ENCODE peak calls at places on chromosomes 12 and 14, in four cellular contexts. F, I, O and S are unnamed samples. For H3K4me1, the result is how much of the 10 kb centered on the place peaks cover.

GRCh38 chr12:13539051-13539450 is 342.5 kb downstream of the EMP1 start:
- DNase-seq in F (peak), O (no peak), I (no peak), S (no peak)

GRCh38 chr12:7989827-7990491 is 42.6 kb upstream of the FOXJ2 start:
- DNase-seq in I (no peak), O (no peak), F (no peak), S (no peak)

GRCh38 chr14:101121399-101122113 is 218.0 kb upstream of the RTL1 start:
- DNase-seq in I (no peak), F (no peak), O (no peak), S (no peak)

GRCh38 chr14:28666961-28667360 is 99.6 kb upstream of the FOXG1 start:
- DNase-seq in O (no peak), I (no peak), F (no peak), S (no peak)

GRCh38 chr12:46491548-46491947 is 119.0 kb upstream of the SLC38A2 start:
- DNase-seq in O (no peak), F (no peak), I (no peak), S (no peak)

GRCh38 chr14:92717571-92718042 is 30.8 kb downstream of the LGMN start:
- DNase-seq in O (no peak), I (peak), F (no peak), S (no peak)

GRCh38 chr14:22227084-22227483 is 361.9 kb downstream of the DAD1 start:
- DNase-seq in O (no peak), F (no peak), I (no peak), S (no peak)

GRCh38 chr14:75147423-75148071 is 20.7 kb upstream of the NEK9 start:
- DNase-seq in I (peak), F (peak), O (peak), S (peak)

GRCh38 chr12:17459214-17459613 is 630.8 kb downstream of the RERGL start:
- DNase-seq in O (no peak), I (no peak), F (no peak), S (no peak)

GRCh38 chr12:118219772-118220171 is 83.8 kb downstream of the PEBP1 start:
- DNase-seq in O (no peak), F (no peak), I (no peak), S (no peak)

GRCh38 chr12:91931110-91931509 is 214.5 kb downstream of the BTG1 start:
- DNase-seq in F (peak), I (peak), O (no peak), S (no peak)

GRCh38 chr12:113766880-113767878 is 198.9 kb downstream of the RBM19 start:
- DNase-seq in I (peak), F (peak), O (peak), S (peak)

GRCh38 chr14:67569651-67570290 is 30.3 kb downstream of the PIGH start:
- DNase-seq in I (no peak), F (no peak), O (no peak), S (no peak)

GRCh38 chr14:77324816-77325745 is 4.2 kb downstream of the GSTZ1 start:
- DNase-seq in F (no peak), I (no peak), O (no peak), S (no peak)

GRCh38 chr14:79136437-79137430 is 966.6 kb downstream of the NRXN3 start:
- DNase-seq in F (no peak), I (no peak), O (peak), S (no peak)

GRCh38 chr12:46089414-46090162 is 99.2 kb upstream of the SCAF11 start:
- DNase-seq in I (peak), F (no peak), O (no peak), S (no peak)

GRCh38 chr14:102785598-102785963 is 8.3 kb downstream of the TRAF3 start:
- DNase-seq in O (no peak), F (no peak), I (no peak), S (peak)

GRCh38 chr14:24057271-24057670 is 5.5 kb downstream of the CARMIL3 start:
- DNase-seq in F (no peak), I (no peak), O (no peak), S (no peak)

GRCh38 chr12:48442191-48442828 is 30.0 kb upstream of the ANP32D start:
- DNase-seq in I (no peak), F (no peak), O (peak), S (peak)

GRCh38 chr14:91219505-91220389 is 24.8 kb downstream of the GPR68 start:
- DNase-seq in O (no peak), I (no peak), F (no peak), S (no peak)
- H3K4me3 ChIP-seq in O (no peak), I (no peak), F (no peak), S (no peak)

GRCh38 chr14:68962681-68963080 is 16.4 kb downstream of the ACTN1 start:
- DNase-seq in I (no peak), O (peak), F (no peak), S (no peak)
- H3K4me1 ChIP-seq in I (half or more), O (under half), F (half or more), S (half or more)

GRCh38 chr12:110343921-110344555 is 59.5 kb downstream of the ANAPC7 start:
- DNase-seq in F (no peak), O (no peak), I (no peak), S (no peak)

GRCh38 chr12:110343114-110343513 is 60.4 kb downstream of the ANAPC7 start:
- DNase-seq in O (no peak), I (no peak), F (no peak), S (no peak)

GRCh38 chr12:110344657-110345056 is 58.9 kb downstream of the ANAPC7 start:
- DNase-seq in I (no peak), O (no peak), F (no peak), S (no peak)

GRCh38 chr12:110345963-110346362 is 57.5 kb downstream of the ANAPC7 start:
- DNase-seq in F (no peak), O (no peak), I (no peak), S (no peak)

DNA sequence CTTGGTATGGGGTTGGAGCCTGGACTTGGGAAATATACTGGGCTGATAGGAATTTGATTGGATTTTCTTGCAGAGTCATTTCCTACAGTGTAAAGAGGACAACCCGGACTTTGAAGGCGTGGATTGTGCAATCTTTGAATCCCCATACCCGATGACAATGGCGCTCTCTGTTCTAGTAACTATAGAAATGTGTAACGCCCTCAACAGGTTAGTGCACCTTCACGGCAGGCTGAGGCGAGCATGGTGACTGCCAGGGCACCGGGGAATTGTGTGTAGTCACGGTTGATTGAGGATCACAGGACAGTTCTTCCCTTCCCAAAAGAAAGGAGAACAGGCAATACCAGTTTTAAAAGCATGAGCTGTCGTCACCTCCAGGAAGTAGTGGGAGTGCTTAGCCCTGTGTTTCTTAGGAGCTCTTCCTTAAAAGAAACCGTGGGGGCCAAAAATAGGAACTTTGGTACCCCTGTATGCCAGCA is 58.3 kb downstream of the ANAPC7 start:
- DNase-seq in F (peak), O (no peak), I (peak), S (no peak)
- TF ChIP-seq CTCF in F (no peak), O (no peak), I (no peak), S (no peak)

DNA sequence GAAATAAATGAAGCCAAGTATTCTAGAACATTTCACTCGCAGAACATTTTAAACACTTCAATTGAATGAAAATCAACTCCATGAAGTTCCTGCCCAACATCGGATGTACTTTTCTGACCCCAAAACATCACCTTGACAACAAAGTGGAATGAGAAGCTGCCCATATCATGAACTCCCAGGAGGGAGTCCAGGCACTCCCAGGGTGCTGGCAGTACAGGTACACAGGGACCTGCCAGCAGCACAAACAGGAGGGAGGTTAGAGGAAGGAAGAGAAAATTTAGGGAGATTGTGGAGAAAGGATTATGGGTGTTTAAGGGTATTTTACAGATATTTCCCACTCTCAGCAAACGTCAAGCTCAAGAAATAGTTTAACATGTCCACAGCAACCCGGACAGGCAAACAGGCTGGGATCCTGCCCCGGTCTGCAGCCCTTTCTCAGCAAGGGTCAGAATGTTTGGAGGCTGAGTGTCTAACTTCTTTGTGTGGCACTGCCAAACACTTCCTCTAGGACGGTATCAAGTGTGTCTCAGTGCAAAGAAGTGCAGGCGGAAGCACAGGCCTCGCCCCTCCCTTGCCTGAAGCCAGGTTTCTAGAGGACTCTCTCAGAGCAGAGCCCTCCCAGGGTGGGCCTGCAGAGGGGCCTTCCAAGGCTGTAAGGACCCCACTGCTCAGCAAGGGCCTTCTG is 72.2 kb downstream of the SETD3 start:
- DNase-seq in I (no peak), F (no peak), O (no peak), S (peak)
- H3K4me3 ChIP-seq in I (no peak), F (no peak), O (no peak), S (no peak)

DNA sequence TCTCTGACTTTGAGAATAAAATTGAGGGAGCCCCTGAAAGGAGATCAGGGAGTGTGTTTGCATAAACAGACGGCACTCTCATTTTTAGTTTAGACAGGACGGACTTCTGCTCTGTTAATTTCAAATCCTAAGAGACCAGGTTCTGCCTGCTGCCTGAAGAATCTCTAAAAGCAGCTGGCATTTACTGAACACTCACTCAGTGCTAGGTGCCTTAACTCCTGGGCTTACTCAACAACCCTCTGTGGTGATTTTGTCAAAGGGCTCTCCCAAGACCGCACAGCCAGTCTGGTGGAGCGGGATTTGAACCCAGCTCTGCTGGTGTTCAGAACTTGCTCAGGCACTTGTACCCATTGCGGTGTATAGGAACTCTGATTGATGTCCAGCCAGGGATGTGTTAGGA is 2.2 kb downstream of the ORAI1 start:
- DNase-seq in F (no peak), O (no peak), I (no peak), S (no peak)
- H3K4me1 ChIP-seq in F (under half), O (under half), I (under half), S (half or more)

GRCh38 chr12:56116267-56117081 is at the start of gene RPL41:
- DNase-seq in O (peak), I (peak), F (peak), S (peak)
- TF ChIP-seq CTCF in O (no peak), I (no peak), F (no peak), S (no peak)